ENCODE peak calls at places on chromosomes 6 and 20, in seven cellular contexts. A is fibroblast of the aortic adventitia; K is HFF-Myc; C is coronary artery; Q is NAMALWA; U is CD8-positive, alpha-beta T cell; M is NCI-H2171 treated with DMSO at 0.1 percent for 48 hours. J is an unnamed sample.

GRCh38 chr20:52847029-52847660 is 125.0 kb upstream of the TSHZ2 start:
- DNase-seq in Q (no peak), U (no peak), M (no peak), K (no peak), C (no peak), A (no peak), J (no peak)

GRCh38 chr20:58784321-58785074 is 66.2 kb downstream of the GNAS-AS1 start:
- DNase-seq in U (no peak), Q (no peak), M (no peak), K (no peak), A (no peak), C (no peak), J (no peak)

GRCh38 chr6:64404370-64404769 is 768.8 kb downstream of the PHF3 start:
- DNase-seq in U (no peak), A (no peak), Q (no peak), C (no peak), K (no peak), M (no peak), J (no peak)

GRCh38 chr6:152170702-152171667 is 363.5 kb downstream of the ESR1 start:
- DNase-seq in C (no peak), A (peak), Q (no peak), U (no peak), M (no peak), K (no peak), J (no peak)

GRCh38 chr6:110628330-110628729 is 151.9 kb upstream of the SLC22A16 start:
- DNase-seq in M (no peak), Q (no peak), A (peak), U (no peak), C (no peak), K (peak), J (no peak)

GRCh38 chr20:36614781-36615557 is 9.4 kb downstream of the RAB5IF start:
- DNase-seq in U (no peak), M (no peak), C (no peak), K (no peak), A (no peak), Q (no peak), J (no peak)

GRCh38 chr20:14235355-14235754 is 102.1 kb downstream of the FLRT3 start:
- DNase-seq in A (peak), U (no peak), C (no peak), K (peak), Q (no peak), M (peak), J (no peak)

GRCh38 chr6:144873653-144874378 is 588.7 kb downstream of the UTRN start:
- DNase-seq in A (no peak), C (no peak), Q (no peak), U (no peak), K (no peak), M (no peak), J (no peak)

GRCh38 chr6:56798163-56798562 is 155.5 kb upstream of the DST start:
- DNase-seq in U (no peak), C (no peak), K (peak), M (no peak), A (peak), Q (no peak), J (no peak)

GRCh38 chr6:89489078-89489477 is 56.1 kb downstream of the ANKRD6 start:
- DNase-seq in C (no peak), K (no peak), U (no peak), A (no peak), Q (no peak), M (peak), J (no peak)

GRCh38 chr6:33061987-33062386 is 11.5 kb downstream of the HLA-DPA1 start:
- DNase-seq in Q (peak), A (peak), K (no peak), M (peak), C (no peak), U (no peak), J (no peak)

GRCh38 chr20:35060168-35060567 is 32.4 kb downstream of the TRPC4AP start:
- DNase-seq in A (no peak), C (no peak), M (no peak), Q (no peak), K (no peak), U (no peak), J (no peak)

GRCh38 chr20:14745830-14746229 is 408.4 kb upstream of the FLRT3 start:
- DNase-seq in C (no peak), K (no peak), A (no peak), M (peak), U (no peak), Q (no peak), J (no peak)

GRCh38 chr6:111918825-111919224 is 45.6 kb upstream of the FYN start:
- DNase-seq in M (no peak), Q (no peak), C (no peak), A (peak), U (no peak), K (peak), J (no peak)

GRCh38 chr6:27547157-27548075 is 74.5 kb upstream of the ZNF184 start:
- DNase-seq in A (peak), C (no peak), Q (peak), U (no peak), M (peak), K (peak), J (no peak)

GRCh38 chr20:48783533-48784272 is 44.1 kb downstream of the PREX1 start:
- DNase-seq in C (no peak), U (no peak), A (peak), M (no peak), K (no peak), Q (peak), J (no peak)

GRCh38 chr6:33577106-33577535 is 3.0 kb downstream of the BAK1 start:
- DNase-seq in C (no peak), M (no peak), K (no peak), U (no peak), Q (no peak), A (no peak), J (no peak)

GRCh38 chr6:155687645-155688044 is 232.0 kb upstream of the NOX3 start:
- DNase-seq in Q (no peak), M (no peak), U (no peak), A (peak), C (no peak), K (no peak), J (no peak)

GRCh38 chr6:85364354-85364753 is 85.5 kb upstream of the NT5E start:
- DNase-seq in K (peak), A (peak), Q (no peak), C (no peak), U (no peak), M (no peak), J (no peak)

J was measured in germinal center.